ENCODE peak calls at places on chromosomes 11 and 22, in eight cellular contexts. One of them, this sample, is unnamed.

GRCh38 chr11:11450744-11451362 is 97.8 kb upstream of the CSNK2A3 start:
- DNase-seq in K562: no peak
- DNase-seq in GM12878: no peak
- DNase-seq in H1: no peak
- DNase-seq in IMR-90: peak
- DNase-seq in A549: peak
- DNase-seq in SK-N-SH: no peak
- DNase-seq in HepG2: no peak
- DNase-seq in this sample: no peak

GRCh38 chr11:65058419-65059054 is at the start of gene NAALADL1:
- DNase-seq in GM12878: no peak
- DNase-seq in SK-N-SH: no peak
- DNase-seq in A549: no peak
- DNase-seq in IMR-90: no peak
- DNase-seq in HepG2: peak
- DNase-seq in H1: no peak
- DNase-seq in K562: no peak
- DNase-seq in this sample: no peak

GRCh38 chr11:106137061-106137460 is 59.6 kb downstream of the AASDHPPT start:
- DNase-seq in SK-N-SH: no peak
- DNase-seq in H1: no peak
- DNase-seq in GM12878: no peak
- DNase-seq in K562: no peak
- DNase-seq in A549: no peak
- DNase-seq in HepG2: no peak
- DNase-seq in IMR-90: no peak
- DNase-seq in this sample: no peak

GRCh38 chr11:736431-736830 is 10.8 kb upstream of the TALDO1 start:
- DNase-seq in K562: no peak
- DNase-seq in A549: no peak
- DNase-seq in SK-N-SH: no peak
- DNase-seq in GM12878: no peak
- DNase-seq in HepG2: no peak
- DNase-seq in IMR-90: no peak
- DNase-seq in H1: no peak
- DNase-seq in this sample: no peak

GRCh38 chr11:72754544-72755155 is 2.4 kb upstream of the ARAP1 start:
- DNase-seq in K562: no peak
- DNase-seq in H1: peak
- DNase-seq in HepG2: no peak
- DNase-seq in A549: no peak
- DNase-seq in SK-N-SH: no peak
- DNase-seq in GM12878: no peak
- DNase-seq in IMR-90: no peak
- DNase-seq in this sample: peak

GRCh38 chr11:75689861-75690641 is 21.2 kb upstream of the MAP6 start:
- DNase-seq in IMR-90: no peak
- DNase-seq in A549: no peak
- DNase-seq in GM12878: peak
- DNase-seq in HepG2: no peak
- DNase-seq in K562: peak
- DNase-seq in H1: no peak
- DNase-seq in SK-N-SH: no peak
- DNase-seq in this sample: no peak

GRCh38 chr11:69881467-69882269 is 62.5 kb upstream of the FGF3 start:
- DNase-seq in H1: peak
- DNase-seq in A549: no peak
- DNase-seq in SK-N-SH: no peak
- DNase-seq in GM12878: no peak
- DNase-seq in HepG2: no peak
- DNase-seq in K562: peak
- DNase-seq in IMR-90: no peak
- DNase-seq in this sample: peak

GRCh38 chr11:27973851-27974536 is 134.0 kb downstream of the KIF18A start:
- DNase-seq in HepG2: no peak
- DNase-seq in K562: no peak
- DNase-seq in GM12878: no peak
- DNase-seq in A549: no peak
- DNase-seq in IMR-90: peak
- DNase-seq in H1: no peak
- DNase-seq in SK-N-SH: no peak
- DNase-seq in this sample: no peak

GRCh38 chr22:36027960-36028645 is 521 bp downstream of the RBFOX2 start:
- DNase-seq in A549: no peak
- DNase-seq in SK-N-SH: peak
- DNase-seq in IMR-90: no peak
- DNase-seq in K562: no peak
- DNase-seq in H1: peak
- DNase-seq in GM12878: no peak
- DNase-seq in HepG2: no peak
- DNase-seq in this sample: peak

GRCh38 chr22:25027959-25028840 is 75.7 kb downstream of the KIAA1671 start:
- DNase-seq in K562: peak
- DNase-seq in SK-N-SH: peak
- DNase-seq in H1: peak
- DNase-seq in HepG2: no peak
- DNase-seq in A549: peak
- DNase-seq in IMR-90: no peak
- DNase-seq in GM12878: no peak
- DNase-seq in this sample: peak
- TF ChIP-seq USF2 in K562: no peak
- TF ChIP-seq USF2 in SK-N-SH: no peak
- TF ChIP-seq USF2 in H1: no peak
- TF ChIP-seq USF2 in HepG2: no peak
- TF ChIP-seq USF2 in A549: no peak
- TF ChIP-seq USF2 in IMR-90: no peak
- TF ChIP-seq USF2 in GM12878: no peak
- TF ChIP-seq USF2 in this sample: no peak

DNA sequence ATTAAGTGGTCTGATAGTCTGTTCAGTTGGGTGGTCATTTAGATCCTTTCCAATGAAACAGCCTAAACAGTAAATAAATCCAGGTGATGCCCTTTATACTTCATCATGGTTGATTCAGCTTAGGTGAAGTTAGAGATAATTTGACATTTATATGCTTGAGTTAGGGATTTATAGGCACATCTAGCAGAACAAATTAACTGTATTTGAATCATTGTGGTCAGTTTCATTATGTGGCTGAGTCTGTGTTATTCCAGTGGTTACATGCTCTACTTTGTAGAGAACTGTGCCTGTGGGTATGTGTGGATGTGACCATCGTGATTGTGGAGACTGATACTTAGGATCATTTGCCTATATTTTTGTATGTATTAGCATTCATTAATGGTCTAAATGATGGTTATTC is 194.6 kb downstream of the DDX10 start:
- DNase-seq in H1: no peak
- DNase-seq in A549: no peak
- DNase-seq in SK-N-SH: no peak
- DNase-seq in HepG2: no peak
- DNase-seq in K562: no peak
- DNase-seq in IMR-90: no peak
- DNase-seq in GM12878: no peak
- DNase-seq in this sample: no peak
- TF ChIP-seq USF2 in H1: no peak
- TF ChIP-seq USF2 in A549: no peak
- TF ChIP-seq USF2 in SK-N-SH: no peak
- TF ChIP-seq USF2 in HepG2: no peak
- TF ChIP-seq USF2 in K562: no peak
- TF ChIP-seq USF2 in IMR-90: no peak
- TF ChIP-seq USF2 in GM12878: no peak
- TF ChIP-seq USF2 in this sample: no peak

GRCh38 chr22:45831394-45831793 is 145.6 kb downstream of the WNT7B start:
- DNase-seq in GM12878: no peak
- DNase-seq in SK-N-SH: no peak
- DNase-seq in A549: peak
- DNase-seq in H1: no peak
- DNase-seq in HepG2: no peak
- DNase-seq in K562: no peak
- DNase-seq in IMR-90: peak
- DNase-seq in this sample: no peak
- TF ChIP-seq USF2 in GM12878: no peak
- TF ChIP-seq USF2 in SK-N-SH: no peak
- TF ChIP-seq USF2 in A549: no peak
- TF ChIP-seq USF2 in H1: no peak
- TF ChIP-seq USF2 in HepG2: no peak
- TF ChIP-seq USF2 in K562: no peak
- TF ChIP-seq USF2 in IMR-90: no peak
- TF ChIP-seq USF2 in this sample: no peak

GRCh38 chr11:62322524-62322923 is 14.7 kb upstream of the ASRGL1 start:
- DNase-seq in IMR-90: no peak
- DNase-seq in H1: no peak
- DNase-seq in A549: no peak
- DNase-seq in GM12878: no peak
- DNase-seq in SK-N-SH: no peak
- DNase-seq in K562: no peak
- DNase-seq in HepG2: no peak
- DNase-seq in this sample: no peak

GRCh38 chr11:62324738-62325556 is 12.3 kb upstream of the ASRGL1 start:
- DNase-seq in K562: peak
- DNase-seq in HepG2: peak
- DNase-seq in GM12878: no peak
- DNase-seq in SK-N-SH: peak
- DNase-seq in IMR-90: peak
- DNase-seq in A549: peak
- DNase-seq in H1: peak
- DNase-seq in this sample: peak
- TF ChIP-seq USF2 in K562: no peak
- TF ChIP-seq USF2 in HepG2: no peak
- TF ChIP-seq USF2 in GM12878: no peak
- TF ChIP-seq USF2 in SK-N-SH: no peak
- TF ChIP-seq USF2 in IMR-90: no peak
- TF ChIP-seq USF2 in A549: no peak
- TF ChIP-seq USF2 in H1: no peak
- TF ChIP-seq USF2 in this sample: no peak

GRCh38 chr11:128343134-128343514 is 244.2 kb downstream of the ETS1 start:
- DNase-seq in K562: no peak
- DNase-seq in A549: no peak
- DNase-seq in HepG2: no peak
- DNase-seq in SK-N-SH: no peak
- DNase-seq in H1: no peak
- DNase-seq in IMR-90: no peak
- DNase-seq in GM12878: no peak
- DNase-seq in this sample: no peak

GRCh38 chr11:128341280-128341679 is 246.1 kb downstream of the ETS1 start:
- DNase-seq in SK-N-SH: no peak
- DNase-seq in H1: no peak
- DNase-seq in K562: no peak
- DNase-seq in A549: no peak
- DNase-seq in GM12878: no peak
- DNase-seq in HepG2: no peak
- DNase-seq in IMR-90: no peak
- DNase-seq in this sample: no peak

GRCh38 chr11:128341767-128342318 is 245.5 kb downstream of the ETS1 start:
- DNase-seq in H1: no peak
- DNase-seq in HepG2: no peak
- DNase-seq in SK-N-SH: no peak
- DNase-seq in IMR-90: no peak
- DNase-seq in GM12878: no peak
- DNase-seq in K562: no peak
- DNase-seq in A549: no peak
- DNase-seq in this sample: no peak

GRCh38 chr11:128343870-128344269 is 243.5 kb downstream of the ETS1 start:
- DNase-seq in IMR-90: peak
- DNase-seq in SK-N-SH: no peak
- DNase-seq in HepG2: no peak
- DNase-seq in GM12878: no peak
- DNase-seq in K562: no peak
- DNase-seq in A549: no peak
- DNase-seq in H1: no peak
- DNase-seq in this sample: no peak

GRCh38 chr11:128342511-128343133 is 244.7 kb downstream of the ETS1 start:
- DNase-seq in IMR-90: peak
- DNase-seq in A549: peak
- DNase-seq in SK-N-SH: no peak
- DNase-seq in H1: no peak
- DNase-seq in HepG2: peak
- DNase-seq in K562: no peak
- DNase-seq in GM12878: peak
- DNase-seq in this sample: no peak
- TF ChIP-seq USF2 in IMR-90: no peak
- TF ChIP-seq USF2 in A549: no peak
- TF ChIP-seq USF2 in SK-N-SH: no peak
- TF ChIP-seq USF2 in H1: no peak
- TF ChIP-seq USF2 in HepG2: no peak
- TF ChIP-seq USF2 in K562: no peak
- TF ChIP-seq USF2 in GM12878: no peak
- TF ChIP-seq USF2 in this sample: no peak

GRCh38 chr11:78532991-78533861 is 41.4 kb downstream of the NARS2 start:
- DNase-seq in A549: no peak
- DNase-seq in H1: no peak
- DNase-seq in IMR-90: no peak
- DNase-seq in HepG2: no peak
- DNase-seq in K562: no peak
- DNase-seq in GM12878: peak
- DNase-seq in SK-N-SH: no peak
- DNase-seq in this sample: no peak
- TF ChIP-seq USF2 in A549: no peak
- TF ChIP-seq USF2 in H1: no peak
- TF ChIP-seq USF2 in IMR-90: no peak
- TF ChIP-seq USF2 in HepG2: no peak
- TF ChIP-seq USF2 in K562: no peak
- TF ChIP-seq USF2 in GM12878: no peak
- TF ChIP-seq USF2 in SK-N-SH: no peak
- TF ChIP-seq USF2 in this sample: no peak

DNA sequence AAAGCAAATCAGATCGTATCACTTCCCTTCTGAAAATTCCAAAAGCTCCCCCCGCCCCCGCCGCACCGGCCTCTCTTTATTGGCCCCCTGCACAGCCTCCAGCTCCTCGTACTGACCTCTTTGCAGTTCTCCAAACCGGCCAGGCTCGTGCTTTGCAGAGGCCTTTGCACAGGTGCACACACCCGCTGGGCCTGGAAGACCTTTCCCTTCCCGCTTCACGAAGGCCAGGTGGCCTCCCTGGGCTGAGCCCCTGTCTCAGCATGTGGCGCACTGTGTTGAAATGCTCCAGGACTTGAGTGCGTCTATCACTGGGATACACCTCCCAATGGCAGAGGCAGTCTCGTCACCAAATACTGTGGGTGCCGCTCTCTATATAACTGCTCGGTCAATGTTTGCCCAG is 13.2 kb upstream of the ADA2 start:
- DNase-seq in IMR-90: no peak
- DNase-seq in H1: no peak
- DNase-seq in HepG2: no peak
- DNase-seq in GM12878: no peak
- DNase-seq in K562: no peak
- DNase-seq in SK-N-SH: no peak
- DNase-seq in A549: no peak
- DNase-seq in this sample: peak
- TF ChIP-seq USF2 in IMR-90: no peak
- TF ChIP-seq USF2 in H1: no peak
- TF ChIP-seq USF2 in HepG2: no peak
- TF ChIP-seq USF2 in GM12878: no peak
- TF ChIP-seq USF2 in K562: no peak
- TF ChIP-seq USF2 in SK-N-SH: no peak
- TF ChIP-seq USF2 in A549: no peak
- TF ChIP-seq USF2 in this sample: no peak

GRCh38 chr11:12810497-12810896 is 136.3 kb downstream of the TEAD1 start:
- DNase-seq in GM12878: no peak
- DNase-seq in K562: peak
- DNase-seq in IMR-90: peak
- DNase-seq in HepG2: no peak
- DNase-seq in H1: no peak
- DNase-seq in SK-N-SH: no peak
- DNase-seq in A549: no peak
- DNase-seq in this sample: no peak
- TF ChIP-seq USF2 in GM12878: no peak
- TF ChIP-seq USF2 in K562: no peak
- TF ChIP-seq USF2 in IMR-90: no peak
- TF ChIP-seq USF2 in HepG2: no peak
- TF ChIP-seq USF2 in H1: no peak
- TF ChIP-seq USF2 in SK-N-SH: no peak
- TF ChIP-seq USF2 in A549: no peak
- TF ChIP-seq USF2 in this sample: no peak

GRCh38 chr11:120385110-120385509 is 48.9 kb downstream of the ARHGEF12 start:
- DNase-seq in SK-N-SH: peak
- DNase-seq in A549: no peak
- DNase-seq in IMR-90: peak
- DNase-seq in GM12878: no peak
- DNase-seq in HepG2: no peak
- DNase-seq in K562: peak
- DNase-seq in H1: no peak
- DNase-seq in this sample: no peak
- TF ChIP-seq USF2 in SK-N-SH: no peak
- TF ChIP-seq USF2 in A549: no peak
- TF ChIP-seq USF2 in IMR-90: no peak
- TF ChIP-seq USF2 in GM12878: no peak
- TF ChIP-seq USF2 in HepG2: no peak
- TF ChIP-seq USF2 in K562: no peak
- TF ChIP-seq USF2 in H1: no peak
- TF ChIP-seq USF2 in this sample: no peak